ENCODE peak calls at places on chromosomes 16 and 17, in five cellular contexts. S, B, D, K and Q are unnamed samples.
A peak's percentile ranks its signal among the peaks of the same experiment; 100 is the strongest.

GRCh38 chr16:28915181-28915580 is 9.9 kb downstream of the RABEP2 start:
- DNase-seq in S (no peak), B (no peak), D (no peak), K (no peak), Q (peak; percentile 87)

GRCh38 chr16:85422124-85422373 is 191.1 kb upstream of the GSE1 start:
- DNase-seq in S (no peak), B (no peak), D (no peak), K (no peak), Q (no peak)

GRCh38 chr17:74742978-74743545 is 5.4 kb upstream of the NHERF1 start:
- DNase-seq in S (no peak), B (no peak), D (no peak), K (no peak), Q (peak; percentile 56)

GRCh38 chr16:9607512-9608230 is 516.2 kb downstream of the HAPSTR1 start:
- DNase-seq in S (no peak), B (no peak), D (no peak), K (no peak), Q (no peak)

GRCh38 chr17:74962622-74963394 is 9.8 kb downstream of the HID1 start:
- DNase-seq in S (no peak), B (no peak), D (no peak), K (no peak), Q (peak; percentile 82)

GRCh38 chr17:21034350-21035235 is 8.2 kb downstream of the USP22 start:
- DNase-seq in S (no peak), B (no peak), D (no peak), K (peak; percentile 38), Q (no peak)

GRCh38 chr16:19872179-19872863 is 12.3 kb downstream of the GPRC5B start:
- DNase-seq in S (no peak), B (no peak), D (no peak), K (no peak), Q (no peak)

GRCh38 chr17:67569873-67570272 is 147.9 kb upstream of the NOL11 start:
- DNase-seq in S (no peak), B (no peak), D (no peak), K (peak; percentile 57), Q (peak; percentile 31)

GRCh38 chr16:3460121-3460520 is 16.6 kb downstream of the NAA60 start:
- DNase-seq in S (no peak), B (no peak), D (no peak), K (no peak), Q (no peak)

GRCh38 chr17:15777717-15778116 is 45.6 kb downstream of the TBC1D26 start:
- DNase-seq in S (no peak), B (no peak), D (no peak), K (no peak), Q (no peak)
- H3K27me3 ChIP-seq in S (no peaks in the 10 kb centered on the region), B (no peaks in the 10 kb centered on the region), D (no peaks in the 10 kb centered on the region), K (no peaks in the 10 kb centered on the region), Q (no peaks in the 10 kb centered on the region)

GRCh38 chr16:5158494-5158893 is 60.9 kb upstream of the EEF2KMT start:
- DNase-seq in S (no peak), B (no peak), D (no peak), K (no peak), Q (no peak)
- H3K4me3 ChIP-seq in S (no peak overlapping the region), B (no peak overlapping the region), D (no peak overlapping the region), K (no peak overlapping the region), Q (no peak overlapping the region)

DNA sequence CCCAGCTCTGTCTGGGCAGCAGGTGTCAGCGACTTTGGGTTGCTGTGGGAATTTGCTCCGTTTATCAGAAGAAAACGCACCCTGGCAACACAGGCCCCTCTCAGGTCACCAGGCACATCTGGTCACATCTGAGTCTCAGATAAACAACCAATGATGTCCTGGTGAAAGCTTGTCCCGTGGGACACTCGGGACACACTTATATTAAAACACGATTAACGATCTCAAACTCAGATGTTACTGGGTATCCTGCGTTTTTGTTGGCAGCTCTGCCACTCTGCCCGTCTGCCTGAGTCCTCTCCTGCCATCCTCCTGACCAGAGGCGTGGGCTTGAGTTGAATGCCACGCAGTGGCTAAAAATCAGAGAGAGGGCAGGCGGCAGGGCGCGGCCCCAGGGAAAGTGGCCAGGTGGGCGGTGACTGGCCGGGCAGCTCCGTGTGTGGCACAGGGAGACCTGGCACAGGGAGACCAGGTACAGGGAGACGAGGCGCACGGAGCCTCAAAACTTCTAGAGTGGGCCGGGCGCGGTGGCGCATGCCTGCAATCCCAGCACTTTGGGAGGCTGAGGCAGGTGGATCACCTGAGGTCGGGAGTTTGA is 2.1 kb downstream of the SECTM1 start:
- DNase-seq in S (no peak), B (no peak), D (no peak), K (no peak), Q (peak; percentile 93)
- H3K27me3 ChIP-seq in S (no peaks in the 10 kb centered on the region), B (no peaks in the 10 kb centered on the region), D (no peaks in the 10 kb centered on the region), K (peaks cover 12% of the 10 kb centered on the region), Q (peaks cover 29% of the 10 kb centered on the region)

GRCh38 chr17:45394913-45395568 is 37.6 kb downstream of the ARHGAP27 start:
- DNase-seq in S (peak; percentile 63), B (no peak), D (peak; percentile 74), K (no peak), Q (peak; percentile 99)

GRCh38 chr17:45394001-45394912 is 38.4 kb downstream of the ARHGAP27 start:
- DNase-seq in S (no peak), B (no peak), D (no peak), K (no peak), Q (peak; percentile 71)

GRCh38 chr17:45397796-45398195 is 34.9 kb downstream of the ARHGAP27 start:
- DNase-seq in S (no peak), B (no peak), D (no peak), K (no peak), Q (peak; percentile 79)

GRCh38 chr17:45396496-45397205 is 36.0 kb downstream of the ARHGAP27 start:
- DNase-seq in S (no peak), B (no peak), D (no peak), K (no peak), Q (peak; percentile 81)

GRCh38 chr17:45395569-45396415 is 36.9 kb downstream of the ARHGAP27 start:
- DNase-seq in S (no peak), B (no peak), D (no peak), K (no peak), Q (peak; percentile 71)
- H3K4me3 ChIP-seq in S (peak overlapping the region; percentile 31), B (no peak overlapping the region), D (peak overlapping the region; percentile 24), K (no peak overlapping the region), Q (peak overlapping the region; percentile 69)

DNA sequence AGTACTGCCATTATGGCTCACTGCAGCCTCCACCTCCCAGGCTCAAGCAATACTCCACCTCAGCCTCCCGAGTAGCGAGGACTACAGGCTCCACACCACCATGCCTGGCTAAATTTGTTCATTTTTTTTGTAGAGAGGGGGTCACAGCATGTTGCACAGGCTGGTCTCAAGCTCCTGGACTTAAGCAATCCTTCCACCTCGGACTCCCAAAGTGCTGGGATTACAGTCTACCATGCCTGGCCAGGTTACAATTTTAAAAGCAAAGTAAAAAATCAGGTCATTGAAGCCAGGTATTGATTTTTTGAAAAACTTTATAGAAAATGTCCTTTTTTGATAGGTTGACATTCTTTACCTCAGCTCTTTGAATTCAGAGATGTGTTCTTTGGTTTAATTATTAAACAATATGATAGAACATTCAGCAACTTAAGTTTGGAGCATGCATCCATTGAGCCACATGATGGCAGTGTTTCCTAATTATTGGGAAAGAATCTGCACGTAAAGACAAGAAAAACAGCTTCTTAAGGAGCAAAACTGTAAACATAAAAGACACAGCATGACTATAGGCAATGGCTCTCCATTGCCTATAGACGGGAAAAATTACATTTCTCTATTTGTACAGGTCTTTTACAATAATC is 1.7 kb upstream of the SLC16A11 start:
- DNase-seq in S (peak; percentile 56), B (no peak), D (peak; percentile 53), K (peak; percentile 53), Q (peak; percentile 93)
- H3K27me3 ChIP-seq in S (peaks cover 24% of the 10 kb centered on the region), B (no peaks in the 10 kb centered on the region), D (peaks cover 4% of the 10 kb centered on the region), K (no peaks in the 10 kb centered on the region), Q (peaks cover 43% of the 10 kb centered on the region)